ENCODE peak calls at places on chromosomes 6 and 20, in five cellular contexts. K, R, F, Q and U are unnamed samples.
A peak's percentile ranks its signal among the peaks of the same experiment; 100 is the strongest.

GRCh38 chr6:118844915-118845314 is 49.0 kb upstream of the ASF1A start:
- DNase-seq in R (no peak), F (no peak), K (no peak), Q (no peak), U (no peak)

GRCh38 chr20:8721098-8721497 is 347.8 kb upstream of the PLCB4 start:
- DNase-seq in K (peak; percentile 71), Q (no peak), R (peak; percentile 76), F (peak; percentile 34), U (no peak)

GRCh38 chr6:30470968-30471367 is 18.3 kb upstream of the HLA-E start:
- DNase-seq in R (no peak), Q (no peak), K (no peak), F (no peak), U (no peak)

GRCh38 chr6:90860822-90861601 is 274.1 kb upstream of the MAP3K7 start:
- DNase-seq in Q (no peak), R (no peak), F (no peak), K (peak; percentile 1), U (no peak)

GRCh38 chr20:43442310-43442880 is 15.3 kb upstream of the SRSF6 start:
- DNase-seq in K (peak; percentile 42), Q (no peak), F (no peak), R (no peak), U (no peak)

GRCh38 chr6:54133186-54133585 is 21.9 kb downstream of the MLIP start:
- DNase-seq in R (no peak), Q (no peak), K (no peak), F (no peak), U (no peak)

GRCh38 chr6:20029979-20030378 is 182.3 kb downstream of the MBOAT1 start:
- DNase-seq in R (no peak), K (no peak), F (no peak), Q (no peak), U (no peak)

GRCh38 chr20:23445596-23446217 is 6.2 kb downstream of the CSTL1 start:
- DNase-seq in R (no peak), F (no peak), Q (no peak), K (peak; percentile 55), U (no peak)

GRCh38 chr6:110738899-110739365 is 76.3 kb downstream of the CDK19 start:
- DNase-seq in K (peak; percentile 86), F (no peak), R (peak; percentile 48), Q (no peak), U (no peak)

GRCh38 chr6:87944541-87944954 is 103.1 kb upstream of the SPACA1 start:
- DNase-seq in F (peak; percentile 79), K (peak; percentile 71), R (peak; percentile 38), Q (peak; percentile 22), U (no peak)

GRCh38 chr20:41047975-41048305 is 19.3 kb downstream of the TOP1 start:
- DNase-seq in Q (no peak), R (no peak), F (no peak), K (no peak), U (no peak)

GRCh38 chr20:57770852-57771746 is 61.3 kb upstream of the PMEPA1 start:
- DNase-seq in Q (no peak), R (no peak), K (no peak), F (no peak), U (peak; percentile 48)

GRCh38 chr6:89117285-89118108 is at the start of gene SRSF12:
- DNase-seq in Q (peak; percentile 35), R (no peak), F (peak; percentile 33), K (no peak), U (no peak)

GRCh38 chr6:107658920-107659879 is 164.9 kb downstream of the SCML4 start:
- DNase-seq in F (no peak), Q (no peak), R (no peak), K (peak; percentile 44), U (no peak)

GRCh38 chr6:126064257-126064993 is 78.1 kb downstream of the TRMT11 start:
- DNase-seq in K (no peak), Q (no peak), R (no peak), F (no peak), U (no peak)

GRCh38 chr6:111353914-111354464 is 129.0 kb downstream of the REV3L start:
- DNase-seq in K (peak; percentile 20), Q (no peak), F (no peak), R (no peak), U (no peak)

GRCh38 chr6:152244998-152245630 is 392.0 kb downstream of the SYNE1 start:
- DNase-seq in R (no peak), F (no peak), K (no peak), Q (no peak), U (no peak)

GRCh38 chr6:13624871-13625288 is 9.7 kb downstream of the NOL7 start:
- DNase-seq in K (peak; percentile 65), F (no peak), Q (no peak), R (no peak), U (no peak)

GRCh38 chr6:28695671-28696537 is 170.2 kb downstream of the GPX5 start:
- DNase-seq in Q (no peak), K (no peak), R (no peak), F (no peak), U (no peak)

GRCh38 chr20:41769650-41770049 is 151.5 kb upstream of the CHD6 start:
- DNase-seq in Q (no peak), F (no peak), K (no peak), R (no peak), U (no peak)

GRCh38 chr20:39885975-39886649 is 802.9 kb downstream of the MAFB start:
- DNase-seq in K (peak; percentile 21), R (peak; percentile 94), Q (peak; percentile 47), F (peak; percentile 54), U (peak; percentile 80)

GRCh38 chr20:13142143-13142542 is 78.9 kb upstream of the ISM1 start:
- DNase-seq in Q (no peak), R (no peak), K (peak; percentile 35), F (no peak), U (no peak)

GRCh38 chr6:31559958-31560696 is 12.0 kb upstream of the LTA start:
- DNase-seq in Q (peak; percentile 56), F (peak; percentile 87), R (peak; percentile 34), K (no peak), U (no peak)

GRCh38 chr6:67630146-67630545 is 1004.9 kb upstream of the ADGRB3 start:
- DNase-seq in K (no peak), Q (no peak), F (no peak), R (no peak), U (no peak)

GRCh38 chr6:111011360-111012142 is 29.7 kb downstream of the RPF2 start:
- DNase-seq in F (no peak), Q (no peak), K (peak; percentile 32), R (peak; percentile 21), U (no peak)

GRCh38 chr6:138226011-138226410 is 7.7 kb upstream of the PBOV1 start:
- DNase-seq in F (no peak), R (no peak), Q (no peak), K (no peak), U (no peak)

GRCh38 chr6:89242574-89243330 is 25.6 kb upstream of the GABRR1 start:
- DNase-seq in K (peak; percentile 44), Q (peak; percentile 12), R (no peak), F (no peak), U (no peak)

GRCh38 chr6:166592818-166593217 is 6.3 kb upstream of the RAMACL start:
- DNase-seq in Q (no peak), K (no peak), R (no peak), F (no peak), U (no peak)

GRCh38 chr6:28789553-28790083 is 134.2 kb downstream of the TRIM27 start:
- DNase-seq in R (no peak), Q (no peak), F (no peak), K (peak; percentile 80), U (no peak)

GRCh38 chr20:14406495-14406894 is 69.1 kb upstream of the FLRT3 start:
- DNase-seq in F (no peak), Q (no peak), K (peak; percentile 8), R (no peak), U (no peak)

GRCh38 chr6:148423133-148423532 is 80.5 kb downstream of the SASH1 start:
- DNase-seq in R (no peak), K (no peak), Q (no peak), F (no peak), U (no peak)

GRCh38 chr20:48672324-48672723 is 155.5 kb downstream of the PREX1 start:
- DNase-seq in F (no peak), K (no peak), R (no peak), Q (no peak), U (no peak)

GRCh38 chr6:24431045-24431451 is 28.3 kb downstream of the MRS2 start:
- DNase-seq in R (peak; percentile 48), Q (no peak), K (peak; percentile 65), F (no peak), U (no peak)

GRCh38 chr20:50958733-50959542 is at the start of gene MOCS3:
- DNase-seq in Q (peak; percentile 87), F (peak; percentile 85), K (peak; percentile 97), R (no peak), U (peak; percentile 91)

GRCh38 chr6:53282741-53283140 is 66.0 kb downstream of the ELOVL5 start:
- DNase-seq in K (no peak), F (no peak), Q (no peak), R (no peak), U (no peak)

DNA sequence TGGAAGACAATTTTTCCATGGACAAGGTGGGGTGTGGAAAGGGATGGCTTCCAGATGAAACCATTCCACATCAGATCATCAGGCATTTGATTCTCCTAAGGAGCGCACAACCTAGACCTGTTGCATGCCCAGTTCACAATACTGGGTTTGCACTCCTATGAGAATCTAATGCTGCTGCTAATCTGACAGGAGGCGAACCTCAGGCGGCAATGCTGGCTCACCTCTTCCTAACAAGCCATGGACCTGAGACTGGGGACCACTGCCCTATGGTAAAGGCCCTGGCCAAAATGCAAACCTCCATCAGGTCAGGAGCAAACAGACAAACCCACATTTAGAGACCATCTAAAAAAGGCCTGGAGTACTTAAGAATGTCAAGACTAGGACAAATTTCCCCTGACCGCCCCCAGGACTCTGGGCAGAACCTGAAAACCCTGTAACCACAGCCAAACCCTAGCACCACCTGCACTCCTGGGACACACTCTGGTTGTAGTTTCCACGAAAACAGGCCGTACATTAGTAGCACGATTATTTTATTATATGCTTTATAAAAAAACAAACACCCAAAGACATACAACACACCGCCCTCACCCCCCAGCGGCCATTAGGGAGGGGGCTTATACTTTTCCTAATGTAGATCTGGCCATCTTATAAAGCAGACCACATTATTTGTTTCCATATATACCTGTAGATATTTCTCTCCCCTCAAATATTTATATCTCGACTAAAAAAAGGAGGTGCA is 27.3 kb downstream of the SNX5 start:
- DNase-seq in Q (no peak), K (no peak), F (no peak), R (no peak), U (no peak)
- TF ChIP-seq POLR2A in Q (no peak), K (peak; percentile 34), F (no peak), R (no peak), U (no peak)

DNA sequence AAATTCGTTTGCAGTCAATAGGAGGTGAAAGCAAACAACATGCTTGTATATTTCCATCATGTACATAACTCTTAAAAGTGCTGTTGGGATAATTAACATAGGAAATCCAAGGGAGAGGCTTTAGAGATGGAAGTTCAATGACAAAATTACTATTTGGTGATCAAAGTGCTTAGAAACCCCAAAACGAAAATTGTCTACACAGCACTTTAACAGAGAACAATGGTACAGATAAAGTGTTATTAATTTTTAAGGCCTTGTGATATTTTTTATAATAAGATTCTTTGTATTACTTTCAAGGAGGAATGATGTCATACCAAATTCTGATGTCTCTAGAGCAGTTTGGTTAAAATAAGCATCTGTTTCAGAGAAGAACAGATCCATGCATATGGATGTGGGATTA is 406.3 kb downstream of the EPHA7 start:
- DNase-seq in F (no peak), R (no peak), K (no peak), Q (no peak), U (no peak)
- TF ChIP-seq POLR2A in F (no peak), R (no peak), K (no peak), Q (no peak), U (no peak)

GRCh38 chr6:99520855-99521556 is 5.8 kb upstream of the USP45 start:
- DNase-seq in K (peak; percentile 74), Q (peak; percentile 90), R (peak; percentile 76), F (peak; percentile 89), U (peak; percentile 92)
- TF ChIP-seq POLR2A in K (peak; percentile 93), Q (peak; percentile 86), R (peak; percentile 86), F (peak; percentile 89), U (peak; percentile 38)

GRCh38 chr20:62305765-62306431 is 3.1 kb downstream of the ADRM1 start:
- DNase-seq in Q (no peak), K (no peak), F (no peak), R (no peak), U (no peak)
- TF ChIP-seq POLR2A in Q (no peak), K (peak; percentile 11), F (no peak), R (no peak), U (no peak)